ENCODE peak calls at places on chromosomes 2 and 18, in four cellular contexts. T, I, N and O are unnamed samples.

GRCh38 chr2:116754371-116755101 is 1060.0 kb upstream of the DDX18 start:
- DNase-seq in T (no peak), I (no peak), N (no peak), O (no peak)

GRCh38 chr2:187783446-187783845 is 229.2 kb upstream of the TFPI start:
- DNase-seq in T (no peak), I (no peak), N (no peak), O (no peak)

GRCh38 chr2:3628241-3628679 is 29.7 kb upstream of the ALLC start:
- DNase-seq in T (no peak), I (no peak), N (no peak), O (no peak)

GRCh38 chr2:33806041-33806440 is 206.9 kb upstream of the FAM98A start:
- DNase-seq in T (no peak), I (no peak), N (no peak), O (no peak)

GRCh38 chr18:27645929-27646328 is 460.8 kb upstream of the CHST9 start:
- DNase-seq in T (no peak), I (no peak), N (no peak), O (no peak)

GRCh38 chr18:55320399-55321255 is 267.4 kb downstream of the TCF4 start:
- DNase-seq in T (no peak), I (no peak), N (no peak), O (no peak)

GRCh38 chr2:15947431-15947830 is 7.1 kb downstream of the MYCN start:
- DNase-seq in T (no peak), I (no peak), N (no peak), O (no peak)

GRCh38 chr2:169670215-169670651 is 24.0 kb downstream of the CFAP210 start:
- DNase-seq in T (no peak), I (no peak), N (no peak), O (no peak)

GRCh38 chr2:8087480-8087840 is 594.4 kb upstream of the ID2 start:
- DNase-seq in T (no peak), I (no peak), N (no peak), O (no peak)

GRCh38 chr2:218418717-218419458 is at the start of gene VIL1:
- DNase-seq in T (no peak), I (peak), N (no peak), O (no peak)

GRCh38 chr2:141201161-141201560 is 929.7 kb downstream of the LRP1B start:
- DNase-seq in T (no peak), I (no peak), N (no peak), O (no peak)

DNA sequence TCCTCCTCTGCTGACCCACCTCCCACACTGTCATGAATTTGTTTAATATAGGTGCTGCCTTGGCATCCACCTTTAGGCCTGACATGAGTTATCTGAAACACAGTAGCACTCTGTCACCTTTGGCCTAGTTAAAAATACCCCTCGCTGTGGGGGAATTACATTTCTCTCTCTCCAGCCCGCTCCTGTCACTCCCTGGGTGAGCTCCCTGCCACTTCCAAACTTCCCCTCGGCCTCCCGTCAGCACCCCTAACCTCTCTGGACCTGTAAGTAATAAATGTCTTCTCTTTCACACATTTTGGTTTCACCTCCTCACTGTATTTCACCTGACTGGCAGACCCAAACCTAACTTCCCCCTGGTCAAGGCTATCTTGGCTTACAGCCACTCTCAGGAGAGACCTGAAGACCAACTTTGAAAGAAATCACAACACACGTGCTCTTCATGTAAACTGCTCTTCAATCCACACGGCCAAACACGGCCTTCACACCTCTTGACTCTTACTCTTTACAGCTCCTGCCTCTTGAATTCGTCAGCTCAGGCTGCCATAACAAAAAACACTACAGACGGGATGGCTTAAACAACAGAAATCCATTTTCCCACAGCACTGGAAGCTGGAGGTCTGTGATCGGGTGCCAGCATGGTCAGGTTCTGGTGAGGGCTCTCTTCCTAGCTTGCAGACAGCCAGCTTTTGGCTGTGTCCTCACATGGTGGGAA is 28.3 kb downstream of the REEP1 start:
- DNase-seq in T (no peak), I (no peak), N (no peak), O (no peak)
- TF ChIP-seq POLR2AphosphoS5 in T (no peak), I (no peak), N (no peak), O (no peak)

GRCh38 chr2:238922435-238922834 is 74.5 kb downstream of the TWIST2 start:
- DNase-seq in T (no peak), I (no peak), N (no peak), O (peak)
- H3K4me3 ChIP-seq in T (no peak), I (no peak), N (no peak), O (no peak)

GRCh38 chr2:157178865-157179264 is 78.6 kb upstream of the GALNT5 start:
- DNase-seq in T (no peak), I (no peak), N (no peak), O (no peak)
- TF ChIP-seq CTCF in T (no peak), I (no peak), N (no peak), O (no peak)

GRCh38 chr2:236916181-236916580 is 169.5 kb upstream of the COPS8 start:
- DNase-seq in T (no peak), I (peak), N (no peak), O (no peak)
- TF ChIP-seq POLR2AphosphoS5 in T (no peak), I (no peak), N (no peak), O (no peak)

GRCh38 chr2:52749764-52750163 is 1017.8 kb upstream of the CHAC2 start:
- DNase-seq in T (no peak), I (no peak), N (no peak), O (no peak)
- H3K4me3 ChIP-seq in T (no peak), I (no peak), N (no peak), O (no peak)

GRCh38 chr18:72700961-72701710 is 157.0 kb upstream of the CBLN2 start:
- DNase-seq in T (no peak), I (no peak), N (no peak), O (no peak)
- TF ChIP-seq CTCF in T (no peak), I (no peak), N (no peak), O (no peak)

DNA sequence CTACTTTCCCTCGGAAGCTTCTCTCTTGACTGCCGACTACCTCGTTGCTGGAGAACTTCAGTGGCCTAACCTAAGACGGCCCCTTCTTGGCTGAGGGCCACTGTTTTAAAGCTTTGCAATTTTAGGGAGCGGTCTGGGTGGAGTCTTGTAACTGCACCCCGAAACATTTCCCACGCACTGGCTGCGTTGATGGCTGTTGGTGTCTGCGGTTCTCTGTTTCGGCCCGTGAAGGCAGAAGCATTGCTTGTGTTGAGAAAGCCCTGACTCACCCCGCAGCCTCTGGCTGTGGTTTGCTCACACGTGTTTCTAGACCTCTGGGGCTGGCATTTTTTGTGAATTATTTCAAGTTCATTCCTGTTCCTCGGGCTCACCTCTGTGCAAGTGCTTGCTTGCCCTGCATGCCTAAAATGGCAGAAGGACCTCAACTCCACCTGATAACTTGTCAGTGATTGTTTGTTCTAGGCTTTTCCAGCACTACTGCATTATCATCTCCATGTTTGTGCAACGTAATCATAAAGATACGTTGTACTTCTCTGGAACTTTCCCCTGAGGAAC is 94.1 kb upstream of the DLX2 start:
- DNase-seq in T (peak), I (no peak), N (peak), O (no peak)
- TF ChIP-seq POLR2AphosphoS5 in T (peak), I (no peak), N (no peak), O (no peak)

DNA sequence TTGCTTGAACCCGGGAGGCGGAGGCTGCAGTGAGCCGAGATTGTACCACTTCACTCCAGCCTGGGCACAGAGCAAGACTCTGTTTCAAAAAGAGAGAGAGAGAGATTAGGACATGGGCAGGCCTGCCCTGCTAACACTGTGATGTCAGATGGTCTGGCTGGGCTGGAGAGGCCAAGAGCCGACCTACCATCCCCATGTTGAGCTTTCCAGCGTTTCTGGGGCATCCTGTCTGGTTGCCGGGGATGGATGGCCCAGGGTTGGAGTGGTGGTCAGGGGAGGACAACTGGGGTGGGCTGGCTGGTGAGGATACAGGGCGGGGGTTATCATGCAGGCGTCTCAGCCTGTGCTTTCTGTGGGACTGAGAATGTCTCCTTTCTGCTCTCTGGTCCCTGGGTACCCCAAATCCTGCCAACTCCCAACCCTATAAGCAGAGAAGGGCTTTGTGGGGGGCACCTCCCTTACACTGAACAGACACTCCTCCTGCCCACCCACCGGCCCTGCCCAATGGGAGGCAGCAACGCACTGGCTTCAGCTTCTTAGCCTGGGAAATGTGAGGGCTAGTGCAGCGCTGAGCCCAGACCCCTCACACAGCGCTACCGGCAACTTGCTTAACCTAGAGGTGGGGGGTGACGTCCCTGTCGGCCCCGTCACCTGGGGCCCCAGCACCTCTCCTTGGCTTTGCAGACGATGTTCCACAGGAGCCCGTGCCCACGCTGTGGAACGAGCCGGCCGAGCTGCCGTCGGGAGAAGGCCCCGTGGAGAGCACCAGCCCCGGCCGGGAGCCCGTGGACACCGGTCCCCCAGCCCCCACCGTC is 5.4 kb downstream of the SNORC start:
- DNase-seq in T (no peak), I (peak), N (no peak), O (peak)
- H3K4me3 ChIP-seq in T (peak), I (peak), N (peak), O (peak)

GRCh38 chr2:73174941-73175662 is 27.3 kb upstream of the NOTO start:
- DNase-seq in T (no peak), I (no peak), N (no peak), O (no peak)

GRCh38 chr2:73173781-73174180 is 28.6 kb upstream of the NOTO start:
- DNase-seq in T (no peak), I (no peak), N (no peak), O (no peak)

GRCh38 chr2:73175663-73176204 is 26.6 kb upstream of the NOTO start:
- DNase-seq in T (peak), I (peak), N (peak), O (peak)

GRCh38 chr2:73172963-73173362 is 29.4 kb upstream of the NOTO start:
- DNase-seq in T (no peak), I (no peak), N (no peak), O (no peak)

DNA sequence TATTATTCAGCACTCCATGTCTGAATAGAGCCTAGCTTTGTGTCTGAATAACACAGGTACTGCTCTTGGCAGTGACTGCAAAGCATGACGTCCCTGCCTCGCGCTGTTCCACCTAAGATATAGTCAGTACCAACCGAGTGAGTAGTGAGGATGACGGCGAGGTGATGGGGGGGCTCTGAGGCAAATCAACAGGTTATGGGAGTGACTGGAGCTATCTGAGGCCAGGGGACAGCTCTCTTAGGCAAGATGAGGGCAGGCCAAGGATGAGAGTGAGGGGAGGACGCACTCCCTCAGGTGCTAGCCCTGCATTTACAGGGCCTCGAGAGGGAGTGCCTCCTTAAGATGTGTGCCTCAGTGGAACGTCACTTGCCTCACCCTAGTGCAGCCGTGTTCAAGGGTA is 28.1 kb upstream of the NOTO start:
- DNase-seq in T (no peak), I (no peak), N (no peak), O (no peak)
- TF ChIP-seq CTCF in T (no peak), I (no peak), N (no peak), O (no peak)

DNA sequence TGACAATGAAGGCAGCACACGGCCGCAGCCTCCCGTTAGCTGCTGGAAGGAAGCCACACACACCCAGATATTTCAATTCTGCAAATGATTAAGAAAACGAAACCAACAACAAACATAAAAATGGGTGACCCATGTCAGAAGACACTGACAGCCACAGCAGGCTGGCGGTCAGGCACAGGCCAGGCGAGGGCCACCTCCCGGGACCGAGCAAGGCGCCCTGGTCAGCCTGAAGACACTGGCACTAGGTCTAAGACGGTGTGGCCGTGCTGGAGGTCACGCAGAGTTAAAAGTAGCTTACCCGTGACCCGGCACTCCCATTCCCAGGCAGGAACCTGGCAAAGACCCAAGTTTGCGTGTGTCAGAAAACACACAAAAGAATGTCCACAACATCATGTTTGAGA is 81.6 kb downstream of the HDAC4 start:
- DNase-seq in T (no peak), I (peak), N (no peak), O (no peak)
- TF ChIP-seq POLR2AphosphoS5 in T (no peak), I (no peak), N (no peak), O (no peak)